ENCODE peak calls at places on chromosome 11, in six cellular contexts. V is transverse colon, G is brain microvascular endothelial cell, H is kidney epithelial cell, U is AG04449, A is left ventricle myocardium inferior. C is an unnamed sample.

GRCh38 chr11:47466701-47467250 is 17.8 kb upstream of the RAPSN start:
- DNase-seq in A (peak), G (peak), V (peak), H (no peak), U (no peak), C (peak)

GRCh38 chr11:113104390-113105251 is 143.4 kb downstream of the NCAM1 start:
- DNase-seq in H (no peak), A (no peak), U (no peak), G (no peak), V (no peak), C (no peak)

GRCh38 chr11:82523141-82523540 is 210.5 kb downstream of the FAM181B start:
- DNase-seq in G (no peak), U (no peak), V (no peak), A (no peak), H (no peak), C (no peak)

GRCh38 chr11:20561915-20562314 is 37.5 kb upstream of the SLC6A5 start:
- DNase-seq in A (no peak), H (no peak), G (no peak), V (no peak), U (no peak), C (no peak)

GRCh38 chr11:92728628-92729027 is 240.8 kb upstream of the MTNR1B start:
- DNase-seq in U (no peak), G (no peak), A (no peak), H (no peak), V (no peak), C (no peak)

GRCh38 chr11:46625406-46625805 is 8.1 kb downstream of the ATG13 start:
- DNase-seq in U (no peak), V (no peak), A (no peak), G (no peak), H (no peak), C (no peak)

GRCh38 chr11:2393111-2393868 is 7.3 kb upstream of the TSSC4 start:
- DNase-seq in A (no peak), U (no peak), H (no peak), G (no peak), V (no peak), C (no peak)

GRCh38 chr11:86671386-86672006 is 920 bp downstream of the ME3 start:
- DNase-seq in U (no peak), H (no peak), V (peak), G (no peak), A (peak), C (peak)

GRCh38 chr11:77206264-77207018 is 78.4 kb downstream of the MYO7A start:
- DNase-seq in U (no peak), A (no peak), V (no peak), G (no peak), H (no peak), C (no peak)

GRCh38 chr11:77140231-77140959 is 12.3 kb downstream of the MYO7A start:
- DNase-seq in G (no peak), V (no peak), H (no peak), U (no peak), A (peak), C (peak)

GRCh38 chr11:62922189-62922589 is 1.0 kb upstream of the CHRM1 start:
- DNase-seq in A (no peak), G (no peak), H (no peak), U (no peak), V (no peak), C (no peak)

GRCh38 chr11:15859411-15859810 is 496.9 kb downstream of the SOX6 start:
- DNase-seq in H (no peak), U (no peak), V (no peak), A (no peak), G (no peak), C (no peak)

GRCh38 chr11:102603091-102603490 is 22.0 kb downstream of the MMP20 start:
- DNase-seq in A (no peak), V (no peak), U (no peak), G (peak), H (peak), C (no peak)
- H3K4me3 ChIP-seq in A (no peak), V (no peak), U (no peak), G (no peak), H (no peak), C (no peak)

DNA sequence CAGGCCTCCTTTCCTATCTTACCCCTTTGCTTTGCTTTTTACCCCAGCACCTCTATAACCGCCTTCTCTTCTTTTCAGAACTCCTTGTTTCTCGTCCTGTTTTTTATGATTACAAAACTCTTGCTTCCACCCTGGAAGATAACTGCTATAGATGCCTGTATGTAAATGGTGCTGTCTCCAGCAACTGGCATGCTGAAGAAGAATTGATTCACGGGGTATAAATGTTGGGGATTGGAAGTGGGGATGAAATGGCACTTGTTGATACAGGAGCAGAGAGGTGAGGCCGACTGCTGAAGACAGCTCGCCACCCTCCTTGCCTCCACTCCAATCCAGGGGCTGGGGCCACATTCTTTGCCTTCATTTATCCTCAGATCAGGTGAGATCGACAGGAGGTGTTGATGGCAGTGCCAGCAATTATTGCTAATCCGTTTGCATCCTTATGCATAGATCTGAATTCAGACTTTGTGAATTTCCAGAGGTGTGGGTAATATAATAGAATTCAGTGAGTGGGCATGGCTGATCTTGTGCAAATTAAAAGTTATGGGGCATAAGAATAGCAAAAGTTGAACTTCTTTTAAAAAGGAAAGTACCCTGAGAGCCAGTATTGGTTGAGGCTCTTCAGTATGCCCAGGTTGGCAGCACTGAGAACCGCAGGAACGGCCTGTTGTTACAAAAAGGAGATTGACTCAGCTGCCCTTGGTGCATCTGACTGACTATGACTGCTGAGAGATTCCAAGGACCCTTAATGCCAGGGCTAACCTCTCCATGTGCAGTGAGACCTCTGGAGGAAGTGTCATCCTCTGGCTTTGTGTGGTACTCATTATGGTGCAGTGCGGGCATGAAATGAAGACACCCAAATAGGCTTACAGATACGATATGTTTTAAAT is 5.3 kb downstream of the NEAT1 start:
- DNase-seq in V (peak), G (peak), A (no peak), U (no peak), H (no peak), C (peak)
- H3K4me3 ChIP-seq in V (peak), G (peak), A (peak), U (peak), H (peak), C (peak)

DNA sequence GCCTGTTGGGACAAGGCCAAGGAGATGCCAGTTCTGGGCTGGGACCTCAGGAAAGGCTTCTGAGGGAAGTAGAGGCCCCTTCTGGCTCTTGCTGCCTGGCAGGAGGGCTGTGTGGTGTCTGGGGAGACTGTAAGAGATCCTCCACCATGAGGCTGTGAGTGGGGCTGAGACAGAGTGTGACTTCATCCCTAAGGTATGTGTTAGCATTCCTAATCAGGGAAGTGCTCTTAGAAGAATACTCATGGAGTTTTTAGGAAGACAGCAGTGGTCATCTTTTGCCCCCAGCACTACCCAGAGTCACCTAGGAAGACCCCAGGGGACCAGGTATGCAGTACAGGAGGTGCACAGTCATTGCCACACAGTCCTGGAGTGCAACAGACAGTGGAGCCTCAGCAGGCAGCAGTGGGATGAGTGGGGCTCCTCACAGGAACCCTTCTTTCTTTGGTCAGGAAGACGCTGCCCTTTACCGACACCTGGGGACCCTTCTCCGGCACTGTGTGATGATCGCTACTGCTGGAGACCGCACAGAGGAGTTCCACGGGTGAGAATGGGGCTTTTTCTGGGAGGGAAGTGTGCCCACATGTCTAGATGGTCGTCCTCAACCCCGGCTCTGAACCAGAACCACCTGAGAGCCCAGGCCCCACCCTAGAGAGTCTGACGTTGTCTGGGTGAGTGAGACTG is 2.8 kb downstream of the RIC8A start:
- DNase-seq in A (no peak), V (no peak), U (peak), G (peak), H (peak), C (peak)
- H3K4me3 ChIP-seq in A (peak), V (no peak), U (peak), G (peak), H (peak), C (peak)

GRCh38 chr11:73375830-73376167 is 400 bp upstream of the RELT start:
- DNase-seq in A (no peak), G (no peak), H (no peak), V (no peak), U (no peak), C (no peak)
- H3K4me3 ChIP-seq in A (peak), G (no peak), H (no peak), V (peak), U (no peak), C (peak)

GRCh38 chr11:44319170-44319551 is 9.2 kb upstream of the ALX4 start:
- DNase-seq in H (no peak), G (no peak), A (no peak), U (no peak), V (no peak), C (no peak)
- H3K4me3 ChIP-seq in H (no peak), G (no peak), A (peak), U (no peak), V (no peak), C (no peak)